ENCODE peak calls at places on chromosomes 5 and 9, in seven cellular contexts. E is breast epithelium, N is Caco-2, M is heart left ventricle, T is endothelial cell, G is LNCaP clone FGC, F is psoas muscle. Q is an unnamed sample.

GRCh38 chr9:98998441-98999151 is 54.9 kb downstream of the COL15A1 start:
- DNase-seq in E (peak), N (peak), M (peak), T (peak), G (no peak), F (peak), Q (peak)

GRCh38 chr5:88552406-88552805 is 283.8 kb upstream of the TMEM161B start:
- DNase-seq in E (no peak), N (no peak), M (no peak), T (no peak), G (no peak), F (no peak), Q (no peak)

GRCh38 chr5:14879985-14880589 is 8.5 kb upstream of the ANKH start:
- DNase-seq in E (no peak), N (no peak), M (no peak), T (no peak), G (no peak), F (no peak), Q (no peak)

GRCh38 chr9:33101104-33101951 is 24.9 kb upstream of the SMU1 start:
- DNase-seq in E (no peak), N (no peak), M (no peak), T (no peak), G (no peak), F (peak), Q (no peak)

GRCh38 chr5:175517824-175518450 is 39.6 kb downstream of the SFXN1 start:
- DNase-seq in E (no peak), N (no peak), M (no peak), T (no peak), G (no peak), F (no peak), Q (no peak)

GRCh38 chr9:118170032-118170955 is 466.1 kb downstream of the TLR4 start:
- DNase-seq in E (no peak), N (peak), M (peak), T (peak), G (peak), F (no peak), Q (peak)

GRCh38 chr5:102858221-102858620 is 103.1 kb downstream of the PAM start:
- DNase-seq in E (no peak), N (no peak), M (no peak), T (no peak), G (no peak), F (no peak), Q (no peak)

GRCh38 chr5:153756540-153756939 is 266.1 kb downstream of the GRIA1 start:
- DNase-seq in E (no peak), N (no peak), M (no peak), T (no peak), G (no peak), F (no peak), Q (no peak)

GRCh38 chr9:6239694-6240093 is 24.1 kb downstream of the IL33 start:
- DNase-seq in E (no peak), N (no peak), M (no peak), T (no peak), G (no peak), F (no peak), Q (no peak)

GRCh38 chr5:181245427-181246275 is 1.9 kb upstream of the RACK1 start:
- DNase-seq in E (no peak), N (no peak), M (no peak), T (no peak), G (no peak), F (peak), Q (no peak)

GRCh38 chr5:31944683-31945445 is 229.3 kb downstream of the GOLPH3 start:
- DNase-seq in E (no peak), N (no peak), M (no peak), T (no peak), G (no peak), F (no peak), Q (peak)

GRCh38 chr9:89422151-89422918 is 75.6 kb downstream of the SEMA4D start:
- DNase-seq in E (no peak), N (no peak), M (no peak), T (no peak), G (no peak), F (peak), Q (no peak)

GRCh38 chr5:149118463-149118862 is 22.8 kb upstream of the ABLIM3 start:
- DNase-seq in E (no peak), N (no peak), M (no peak), T (no peak), G (no peak), F (no peak), Q (no peak)

GRCh38 chr5:32753765-32754164 is 42.6 kb downstream of the NPR3 start:
- DNase-seq in E (no peak), N (no peak), M (no peak), T (no peak), G (no peak), F (no peak), Q (no peak)

GRCh38 chr9:104080983-104081382 is 13.1 kb upstream of the SMC2 start:
- DNase-seq in E (no peak), N (no peak), M (no peak), T (no peak), G (no peak), F (no peak), Q (no peak)

DNA sequence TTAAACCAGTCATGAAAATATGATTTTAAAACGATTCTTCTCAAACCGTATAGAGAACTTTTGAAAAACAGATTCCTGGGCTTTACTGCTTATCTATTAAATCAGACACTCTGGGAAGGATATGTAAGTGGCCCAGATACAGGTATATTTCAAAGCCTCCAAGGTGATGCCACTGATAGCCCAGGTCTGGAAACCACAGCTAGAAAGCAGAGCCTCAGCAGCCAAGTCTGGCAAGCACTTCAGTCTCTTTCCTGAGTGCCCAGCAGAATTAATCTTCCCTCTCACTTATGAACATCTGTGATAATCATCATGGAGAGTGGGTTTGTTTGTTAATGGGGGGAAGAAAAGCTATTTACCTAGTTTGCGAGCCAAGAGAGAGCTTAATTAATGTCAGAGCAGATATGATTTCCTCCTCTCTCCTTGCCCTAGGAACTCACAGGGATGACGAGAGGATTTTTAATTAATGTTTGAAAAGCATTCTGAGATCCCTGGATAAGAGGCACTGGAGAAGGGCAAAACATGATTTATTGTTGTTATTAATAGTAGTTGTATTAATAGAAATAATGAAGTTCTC is 368.4 kb downstream of the TLE1 start:
- DNase-seq in E (no peak), N (no peak), M (no peak), T (no peak), G (peak), F (no peak), Q (no peak)
- TF ChIP-seq CTCF in E (no peak), N (no peak), M (no peak), T (no peak), G (no peak), F (no peak), Q (no peak)

DNA sequence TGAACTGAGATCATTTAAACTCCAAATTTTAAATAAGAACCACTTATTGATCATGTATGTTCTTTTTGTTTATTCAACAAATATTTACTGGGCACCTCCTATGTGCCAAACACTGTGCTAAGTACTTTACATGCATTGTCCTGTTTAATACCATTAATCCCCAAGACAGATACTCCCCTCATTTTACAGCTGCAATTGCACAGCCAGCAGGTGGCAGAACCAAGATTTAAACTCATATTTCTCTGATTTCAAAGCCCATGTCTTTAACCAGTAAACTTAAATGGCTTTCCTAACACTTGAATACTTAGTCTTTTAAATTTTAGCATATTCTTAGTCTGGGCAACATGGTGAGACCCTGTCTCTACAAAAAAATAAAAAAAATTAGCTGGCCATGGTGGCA is 43.4 kb upstream of the KIAA1958 start:
- DNase-seq in E (no peak), N (no peak), M (no peak), T (peak), G (no peak), F (no peak), Q (no peak)
- TF ChIP-seq CTCF in E (peak), N (peak), M (peak), T (no peak), G (peak), F (peak), Q (peak)

DNA sequence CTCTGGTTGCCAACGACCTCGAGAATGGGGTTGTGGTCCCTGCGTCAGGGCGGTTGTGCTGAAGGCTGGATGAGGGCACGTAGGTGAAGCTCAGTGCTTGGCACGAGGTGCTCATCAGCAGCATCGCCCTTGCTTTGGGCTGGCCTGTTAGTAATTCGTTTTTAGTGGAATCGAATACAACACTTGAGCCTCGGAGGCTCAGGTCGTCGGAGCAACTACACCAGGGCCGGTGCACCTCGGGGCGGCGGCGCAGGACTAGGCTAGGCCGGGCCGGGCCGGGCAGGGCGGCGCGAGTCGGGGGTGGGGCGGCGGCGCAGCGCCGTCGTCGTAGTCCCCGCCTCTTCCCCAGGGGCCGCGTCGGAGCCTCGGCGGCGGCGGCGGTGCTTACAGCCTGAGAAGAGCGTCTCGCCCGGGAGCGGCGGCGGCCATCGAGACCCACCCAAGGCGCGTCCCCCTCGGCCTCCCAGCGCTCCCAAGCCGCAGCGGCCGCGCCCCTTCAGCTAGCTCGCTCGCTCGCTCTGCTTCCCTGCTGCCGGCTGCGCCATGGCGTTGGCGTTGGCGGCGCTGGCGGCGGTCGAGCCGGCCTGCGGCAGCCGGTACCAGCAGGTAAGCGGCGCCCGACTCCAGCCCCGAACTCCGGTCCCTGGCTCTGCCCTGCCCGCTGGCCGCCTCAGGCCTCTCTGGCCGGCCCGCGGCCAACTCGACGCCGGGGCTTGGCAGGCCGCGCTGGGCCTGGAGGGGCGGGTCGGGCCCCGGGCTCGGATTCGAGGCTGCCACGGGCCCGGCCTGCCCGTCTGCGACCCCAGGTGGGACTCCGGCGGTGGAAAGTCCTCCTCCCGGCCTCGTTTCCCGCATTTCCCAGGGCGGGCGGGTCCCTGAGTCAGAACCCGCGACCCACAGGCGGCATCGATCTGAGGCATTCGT is at the start of gene NDFIP1:
- DNase-seq in E (peak), N (peak), M (peak), T (peak), G (no peak), F (peak), Q (peak)
- TF ChIP-seq CTCF in E (no peak), N (peak), M (no peak), T (no peak), G (peak), F (no peak), Q (peak)

GRCh38 chr9:126599047-126599650 is 14.6 kb upstream of the LMX1B start:
- DNase-seq in E (no peak), N (no peak), M (no peak), T (no peak), G (no peak), F (no peak), Q (peak)
- TF ChIP-seq CTCF in E (no peak), N (peak), M (no peak), T (peak), G (peak), F (no peak), Q (peak)

DNA sequence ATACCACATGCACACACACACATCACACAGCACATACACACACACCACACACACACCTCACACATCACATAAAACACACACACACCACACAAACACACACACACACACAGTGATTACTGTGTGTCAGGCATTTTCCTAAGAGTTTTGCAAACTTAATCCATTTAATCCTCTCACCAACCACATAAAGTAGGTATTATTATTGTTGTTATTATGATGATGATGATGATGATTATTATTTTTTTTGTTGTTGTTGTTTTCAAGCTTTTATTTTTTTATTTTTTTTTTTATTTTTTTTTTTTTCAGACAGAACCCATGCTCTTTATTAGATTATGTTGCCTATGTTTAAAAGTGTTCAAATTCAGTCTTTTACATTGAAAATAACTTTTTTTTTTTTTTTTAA is 31.5 kb downstream of the JADE2 start:
- DNase-seq in E (no peak), N (no peak), M (no peak), T (no peak), G (no peak), F (no peak), Q (no peak)
- TF ChIP-seq CTCF in E (no peak), N (no peak), M (no peak), T (no peak), G (no peak), F (no peak), Q (no peak)

Q was measured in endodermal cell.